ENCODE peak calls at places on chromosomes 13 and 19, in four cellular contexts. One of them, this sample, is unnamed.
A peak's percentile ranks its signal among the peaks of the same experiment; 100 is the strongest.

GRCh38 chr13:112455476-112456059 is 79.4 kb downstream of the SPACA7 start:
- DNase-seq in GM12878: no peak
- DNase-seq in H1: no peak
- DNase-seq in HepG2: no peak
- DNase-seq in this sample: no peak

GRCh38 chr19:12111176-12111575 is 29.0 kb downstream of the ZNF20 start:
- DNase-seq in GM12878: no peak
- DNase-seq in H1: no peak
- DNase-seq in HepG2: no peak
- DNase-seq in this sample: no peak

GRCh38 chr13:80133631-80134083 is 207.3 kb downstream of the SPRY2 start:
- DNase-seq in H1: no peak
- DNase-seq in HepG2: no peak
- DNase-seq in GM12878: no peak
- DNase-seq in this sample: no peak

GRCh38 chr19:18848860-18849661 is 17.3 kb downstream of the UPF1 start:
- DNase-seq in GM12878: no peak
- DNase-seq in H1: no peak
- DNase-seq in HepG2: no peak
- DNase-seq in this sample: no peak

GRCh38 chr19:39362682-39363657 is 20.7 kb downstream of the SAMD4B start:
- DNase-seq in GM12878: no peak
- DNase-seq in HepG2: no peak
- DNase-seq in H1: no peak
- DNase-seq in this sample: no peak

GRCh38 chr19:23318143-23318542 is 67.9 kb upstream of the ZNF724 start:
- DNase-seq in H1: no peak
- DNase-seq in GM12878: no peak
- DNase-seq in HepG2: no peak
- DNase-seq in this sample: no peak

GRCh38 chr13:67281476-67281875 is 51.3 kb upstream of the PCDH9 start:
- DNase-seq in GM12878: no peak
- DNase-seq in H1: no peak
- DNase-seq in HepG2: no peak
- DNase-seq in this sample: no peak

GRCh38 chr13:45180713-45181601 is 19.9 kb downstream of the KCTD4 start:
- DNase-seq in H1: no peak
- DNase-seq in HepG2: no peak
- DNase-seq in GM12878: no peak
- DNase-seq in this sample: no peak

GRCh38 chr13:23741879-23742510 is 147.2 kb downstream of the MIPEP start:
- DNase-seq in HepG2: no peak
- DNase-seq in H1: peak; percentile 9
- DNase-seq in GM12878: no peak
- DNase-seq in this sample: no peak

DNA sequence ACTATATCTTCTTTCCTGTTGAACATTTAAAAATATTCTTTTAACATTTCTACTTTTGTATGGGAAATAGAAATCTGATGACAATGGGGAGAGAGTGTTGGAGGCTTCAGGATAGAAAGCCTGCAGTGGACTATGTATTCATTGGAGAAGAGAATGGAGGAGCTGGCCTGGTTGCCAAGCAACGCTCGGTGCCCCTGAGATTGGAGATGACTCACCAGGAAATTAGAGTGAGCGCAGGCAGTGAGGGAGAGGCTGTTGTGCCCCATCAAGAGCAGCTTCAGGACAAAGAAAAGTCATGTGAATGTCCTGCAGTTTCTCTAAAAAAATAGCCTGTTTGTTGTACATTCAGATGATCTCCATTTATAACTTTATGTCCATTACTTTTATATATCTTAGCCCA is 48.7 kb upstream of the ZNF835 start:
- DNase-seq in H1: no peak
- DNase-seq in HepG2: peak; percentile 12
- DNase-seq in GM12878: no peak
- DNase-seq in this sample: peak; percentile 64
- TF ChIP-seq SUZ12 in H1: no peak
- TF ChIP-seq SUZ12 in HepG2: no peak
- TF ChIP-seq SUZ12 in GM12878: no peak
- TF ChIP-seq SUZ12 in this sample: no peak

GRCh38 chr13:60334310-60334709 is 62.7 kb upstream of the TDRD3 start:
- DNase-seq in GM12878: no peak
- DNase-seq in H1: no peak
- DNase-seq in HepG2: no peak
- DNase-seq in this sample: no peak

GRCh38 chr13:60331249-60332012 is 65.6 kb upstream of the TDRD3 start:
- DNase-seq in GM12878: no peak
- DNase-seq in HepG2: no peak
- DNase-seq in H1: no peak
- DNase-seq in this sample: no peak

GRCh38 chr13:60329221-60329983 is 67.6 kb upstream of the TDRD3 start:
- DNase-seq in H1: peak; percentile 27
- DNase-seq in HepG2: peak; percentile 12
- DNase-seq in GM12878: peak; percentile 7
- DNase-seq in this sample: peak; percentile 36

GRCh38 chr13:60335531-60335930 is 61.5 kb upstream of the TDRD3 start:
- DNase-seq in H1: no peak
- DNase-seq in HepG2: peak; percentile 3
- DNase-seq in GM12878: no peak
- DNase-seq in this sample: no peak

GRCh38 chr13:60332682-60333081 is 64.3 kb upstream of the TDRD3 start:
- DNase-seq in H1: no peak
- DNase-seq in HepG2: no peak
- DNase-seq in GM12878: no peak
- DNase-seq in this sample: no peak
- H3K4me1 ChIP-seq in H1: no peaks in the 10 kb centered on the region
- H3K4me1 ChIP-seq in HepG2: no peaks in the 10 kb centered on the region
- H3K4me1 ChIP-seq in GM12878: no peaks in the 10 kb centered on the region
- H3K4me1 ChIP-seq in this sample: no peaks in the 10 kb centered on the region

GRCh38 chr13:42893346-42893745 is 98.7 kb downstream of the EPSTI1 start:
- DNase-seq in GM12878: no peak
- DNase-seq in H1: no peak
- DNase-seq in HepG2: no peak
- DNase-seq in this sample: no peak
- H3K9ac ChIP-seq in GM12878: no peak overlapping the region
- H3K9ac ChIP-seq in H1: no peak overlapping the region
- H3K9ac ChIP-seq in HepG2: no peak overlapping the region
- H3K9ac ChIP-seq in this sample: no peak overlapping the region

GRCh38 chr13:109165417-109165904 is 536.0 kb downstream of the MYO16 start:
- DNase-seq in H1: no peak
- DNase-seq in HepG2: no peak
- DNase-seq in GM12878: no peak
- DNase-seq in this sample: no peak

GRCh38 chr13:109172099-109172498 is 542.7 kb downstream of the MYO16 start:
- DNase-seq in HepG2: no peak
- DNase-seq in GM12878: no peak
- DNase-seq in H1: no peak
- DNase-seq in this sample: no peak

GRCh38 chr13:109163052-109163413 is 533.6 kb downstream of the MYO16 start:
- DNase-seq in GM12878: no peak
- DNase-seq in HepG2: no peak
- DNase-seq in H1: no peak
- DNase-seq in this sample: no peak

GRCh38 chr13:109162248-109163051 is 533.0 kb downstream of the MYO16 start:
- DNase-seq in H1: no peak
- DNase-seq in HepG2: no peak
- DNase-seq in GM12878: peak; percentile 98
- DNase-seq in this sample: no peak

GRCh38 chr13:109166807-109167206 is 537.4 kb downstream of the MYO16 start:
- DNase-seq in HepG2: no peak
- DNase-seq in GM12878: no peak
- DNase-seq in H1: no peak
- DNase-seq in this sample: no peak
- TF ChIP-seq SUZ12 in HepG2: no peak
- TF ChIP-seq SUZ12 in GM12878: no peak
- TF ChIP-seq SUZ12 in H1: no peak
- TF ChIP-seq SUZ12 in this sample: no peak

GRCh38 chr13:99800951-99801350 is 170.6 kb downstream of the ZIC5 start:
- DNase-seq in H1: no peak
- DNase-seq in HepG2: no peak
- DNase-seq in GM12878: no peak
- DNase-seq in this sample: peak; percentile 40
- H3K4me1 ChIP-seq in H1: peaks cover 29% of the 10 kb centered on the region
- H3K4me1 ChIP-seq in HepG2: peaks cover 7% of the 10 kb centered on the region
- H3K4me1 ChIP-seq in GM12878: no peaks in the 10 kb centered on the region
- H3K4me1 ChIP-seq in this sample: peaks cover 2% of the 10 kb centered on the region

GRCh38 chr19:48962029-48962848 is 2.9 kb upstream of the FTL start:
- DNase-seq in HepG2: peak; percentile 81
- DNase-seq in H1: no peak
- DNase-seq in GM12878: no peak
- DNase-seq in this sample: no peak

GRCh38 chr19:48962849-48963165 is 2.3 kb upstream of the FTL start:
- DNase-seq in GM12878: no peak
- DNase-seq in HepG2: peak; percentile 47
- DNase-seq in H1: no peak
- DNase-seq in this sample: no peak

GRCh38 chr19:48965033-48965805 is at the start of gene FTL:
- DNase-seq in HepG2: peak; percentile 95
- DNase-seq in H1: peak; percentile 93
- DNase-seq in GM12878: peak; percentile 82
- DNase-seq in this sample: peak; percentile 79

GRCh38 chr19:48964205-48965032 is 690 bp upstream of the FTL start:
- DNase-seq in H1: no peak
- DNase-seq in GM12878: no peak
- DNase-seq in HepG2: peak; percentile 34
- DNase-seq in this sample: no peak

GRCh38 chr19:48963371-48964204 is 1.5 kb upstream of the FTL start:
- DNase-seq in H1: peak; percentile 80
- DNase-seq in GM12878: no peak
- DNase-seq in HepG2: peak; percentile 98
- DNase-seq in this sample: no peak
- H3K9ac ChIP-seq in H1: peak overlapping the region; percentile 60
- H3K9ac ChIP-seq in GM12878: peak overlapping the region; percentile 73
- H3K9ac ChIP-seq in HepG2: peak overlapping the region; percentile 98
- H3K9ac ChIP-seq in this sample: peak overlapping the region; percentile 97

This sample was measured in NT2/D1.